ENCODE peak calls at places on chromosomes 13 and 19, in six cellular contexts. R is IMR-90, H is K562, K is A549, J is HepG2, Q is GM12878. F is an unnamed sample.

GRCh38 chr19:4189641-4190040 is 7.2 kb downstream of the ANKRD24 start:
- DNase-seq in R (no peak), H (no peak), K (no peak), J (no peak), Q (no peak), F (no peak)

GRCh38 chr19:7781157-7781556 is 18.1 kb downstream of the CLEC4M start:
- DNase-seq in R (no peak), H (no peak), K (peak), J (no peak), Q (no peak), F (no peak)

GRCh38 chr13:45615501-45616101 is at the start of gene ERICH6B:
- DNase-seq in R (peak), H (no peak), K (peak), J (no peak), Q (no peak), F (no peak)

GRCh38 chr13:36887758-36888521 is 32.1 kb downstream of the SMAD9 start:
- DNase-seq in R (no peak), H (no peak), K (no peak), J (no peak), Q (peak), F (no peak)

GRCh38 chr19:17243854-17244617 is 1.7 kb downstream of the NR2F6 start:
- DNase-seq in R (peak), H (peak), K (peak), J (peak), Q (no peak), F (no peak)

GRCh38 chr13:91212229-91212628 is 135.3 kb upstream of the MIR17HG start:
- DNase-seq in R (no peak), H (no peak), K (no peak), J (no peak), Q (no peak), F (no peak)

GRCh38 chr13:40401911-40402776 is 264.3 kb downstream of the FOXO1 start:
- DNase-seq in R (peak), H (peak), K (peak), J (peak), Q (peak), F (peak)

GRCh38 chr19:12792853-12793289 is 1.6 kb downstream of the JUNB start:
- DNase-seq in R (no peak), H (no peak), K (no peak), J (no peak), Q (no peak), F (no peak)

GRCh38 chr13:25738342-25738771 is 313.5 kb downstream of the SHISA2 start:
- DNase-seq in R (no peak), H (no peak), K (no peak), J (no peak), Q (no peak), F (no peak)

GRCh38 chr13:90444232-90444631 is 903.3 kb upstream of the MIR17HG start:
- DNase-seq in R (no peak), H (no peak), K (no peak), J (no peak), Q (no peak), F (no peak)

GRCh38 chr19:3006075-3006767 is 22.9 kb downstream of the TLE2 start:
- DNase-seq in R (no peak), H (peak), K (peak), J (no peak), Q (no peak), F (peak)

GRCh38 chr13:93673885-93674284 is 447.3 kb downstream of the GPC6 start:
- DNase-seq in R (no peak), H (no peak), K (no peak), J (no peak), Q (no peak), F (no peak)

GRCh38 chr13:98482476-98483444 is 94.1 kb downstream of the STK24 start:
- DNase-seq in R (peak), H (no peak), K (no peak), J (no peak), Q (no peak), F (no peak)

GRCh38 chr19:18507021-18507726 is 14.7 kb downstream of the ELL start:
- DNase-seq in R (no peak), H (no peak), K (no peak), J (no peak), Q (no peak), F (no peak)

GRCh38 chr13:98581377-98581776 is 4.5 kb upstream of the STK24 start:
- DNase-seq in R (no peak), H (no peak), K (no peak), J (no peak), Q (no peak), F (no peak)

GRCh38 chr13:57353831-57354230 is 186.8 kb downstream of the PRR20E start:
- DNase-seq in R (no peak), H (no peak), K (no peak), J (no peak), Q (no peak), F (no peak)

GRCh38 chr19:55113570-55114039 is 3.8 kb downstream of the PPP1R12C start:
- DNase-seq in R (peak), H (peak), K (peak), J (peak), Q (no peak), F (no peak)

GRCh38 chr13:20065516-20065915 is 95.3 kb downstream of the GJA3 start:
- DNase-seq in R (no peak), H (no peak), K (no peak), J (no peak), Q (no peak), F (no peak)

GRCh38 chr13:26706381-26706780 is 54.2 kb downstream of the GPR12 start:
- DNase-seq in R (no peak), H (no peak), K (no peak), J (no peak), Q (no peak), F (no peak)

GRCh38 chr19:29587518-29587986 is 18.5 kb upstream of the POP4 start:
- DNase-seq in R (peak), H (no peak), K (no peak), J (no peak), Q (peak), F (no peak)

GRCh38 chr19:39506944-39507714 is 7.8 kb upstream of the SELENOV start:
- DNase-seq in R (peak), H (peak), K (peak), J (peak), Q (no peak), F (no peak)

GRCh38 chr19:3060852-3061182 is 1.5 kb downstream of the TLE5 start:
- DNase-seq in R (no peak), H (no peak), K (no peak), J (no peak), Q (no peak), F (no peak)

DNA sequence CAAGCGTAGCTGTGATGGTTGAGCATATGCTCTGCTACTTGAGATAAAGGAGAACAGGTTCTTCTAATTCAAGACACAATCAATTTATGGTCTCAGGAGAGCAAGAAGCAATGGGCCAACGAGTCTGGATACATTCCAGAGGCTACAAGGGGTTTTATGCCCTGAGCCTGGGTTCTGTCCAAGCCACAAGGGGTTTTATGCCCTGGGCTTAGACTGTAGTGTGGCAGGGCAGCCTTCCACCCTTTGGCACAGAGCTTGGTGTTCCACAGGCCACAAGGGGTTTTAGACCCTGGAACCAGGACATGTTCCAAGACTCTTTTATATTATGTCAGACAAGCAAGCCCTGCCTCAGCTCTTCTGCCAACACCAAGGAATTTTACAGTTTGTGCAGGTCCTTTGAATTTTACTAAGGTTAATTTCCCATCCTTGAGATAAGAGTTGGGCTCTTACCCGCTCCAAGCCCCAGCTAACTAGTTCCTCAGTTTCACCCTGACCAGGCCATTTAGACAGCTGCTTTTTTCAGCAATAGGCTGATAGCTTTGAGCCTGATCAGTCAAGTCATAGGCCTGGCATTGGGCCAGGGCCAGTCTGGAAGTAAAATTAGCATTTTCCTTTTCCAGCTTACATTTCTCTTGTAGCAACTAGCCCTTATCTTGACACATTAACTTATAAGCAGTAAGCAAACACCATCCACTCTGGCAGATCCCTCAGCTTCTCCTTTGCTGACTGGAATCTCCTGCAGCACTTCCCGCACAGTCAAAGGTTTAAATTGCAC is 95.0 kb downstream of the ZNF737 start:
- DNase-seq in R (no peak), H (no peak), K (no peak), J (no peak), Q (no peak), F (no peak)
- TF ChIP-seq CEBPB in R (no peak), H (no peak), K (no peak), J (no peak), Q (no peak), F (no peak)

GRCh38 chr19:49196527-49197240 is 39.1 kb downstream of the TRPM4 start:
- DNase-seq in R (no peak), H (peak), K (no peak), J (no peak), Q (no peak), F (no peak)
- TF ChIP-seq CEBPB in R (no peak), H (no peak), K (no peak), J (no peak), Q (no peak), F (no peak)

GRCh38 chr19:27775395-27775794 is 1437.6 kb downstream of the UQCRFS1 start:
- DNase-seq in R (no peak), H (peak), K (peak), J (no peak), Q (no peak), F (no peak)
- TF ChIP-seq CEBPB in R (no peak), H (no peak), K (no peak), J (no peak), Q (no peak), F (no peak)

GRCh38 chr19:14361824-14362223 is 19.4 kb upstream of the ADGRE5 start:
- DNase-seq in R (no peak), H (peak), K (peak), J (no peak), Q (no peak), F (no peak)
- TF ChIP-seq CEBPB in R (no peak), H (no peak), K (no peak), J (no peak), Q (no peak), F (no peak)